ENCODE peak calls at places on chromosomes 7 and 10, in five cellular contexts. Y is glutamatergic neuron, N is Karpas-422, S is endothelial cell, V is RCC 7860. W is an unnamed sample.
A peak's percentile ranks its signal among the peaks of the same experiment; 100 is the strongest.

GRCh38 chr10:77405771-77406241 is 231.8 kb downstream of the KCNMA1 start:
- DNase-seq in Y (peak; percentile 70), N (no peak), S (peak; percentile 34), V (peak; percentile 77), W (peak; percentile 57)

GRCh38 chr10:69474688-69475432 is 23.6 kb downstream of the TSPAN15 start:
- DNase-seq in Y (no peak), N (no peak), S (no peak), V (peak; percentile 86), W (no peak)

GRCh38 chr7:116854132-116854531 is 8.3 kb upstream of the CAPZA2 start:
- DNase-seq in Y (no peak), N (no peak), S (no peak), V (no peak), W (no peak)

GRCh38 chr10:29858352-29859267 is 200.8 kb downstream of the JCAD start:
- DNase-seq in Y (no peak), N (no peak), S (peak; percentile 76), V (peak; percentile 76), W (peak; percentile 81)

GRCh38 chr7:131011976-131012375 is 278.0 kb upstream of the KLF14 start:
- DNase-seq in Y (no peak), N (no peak), S (no peak), V (peak; percentile 86), W (no peak)

GRCh38 chr10:125129076-125129458 is 31.3 kb downstream of the CTBP2 start:
- DNase-seq in Y (no peak), N (no peak), S (no peak), V (no peak), W (no peak)

GRCh38 chr7:106287786-106288185 is 3.0 kb upstream of the NAMPT start:
- DNase-seq in Y (no peak), N (no peak), S (no peak), V (no peak), W (no peak)

GRCh38 chr10:64682043-64682442 is 1160.8 kb downstream of the REEP3 start:
- DNase-seq in Y (no peak), N (no peak), S (no peak), V (peak; percentile 46), W (peak; percentile 31)

GRCh38 chr7:21367081-21367480 is 60.8 kb upstream of the SP4 start:
- DNase-seq in Y (no peak), N (no peak), S (no peak), V (no peak), W (no peak)

GRCh38 chr10:119896937-119897336 is 4.4 kb downstream of the SEC23IP start:
- DNase-seq in Y (no peak), N (no peak), S (no peak), V (no peak), W (no peak)

GRCh38 chr10:122307669-122308486 is 36.8 kb downstream of the BTBD16 start:
- DNase-seq in Y (no peak), N (peak; percentile 59), S (no peak), V (peak; percentile 99), W (peak; percentile 91)

GRCh38 chr10:17644485-17644964 is 574 bp downstream of the STAM start:
- DNase-seq in Y (peak; percentile 59), N (peak; percentile 63), S (no peak), V (no peak), W (no peak)

GRCh38 chr7:21086688-21087087 is 300.0 kb upstream of the SP8 start:
- DNase-seq in Y (no peak), N (no peak), S (no peak), V (peak; percentile 30), W (peak; percentile 53)

GRCh38 chr7:150379590-150380379 is 655 bp downstream of the ZNF775 start:
- DNase-seq in Y (peak; percentile 58), N (peak; percentile 62), S (peak; percentile 39), V (no peak), W (no peak)

GRCh38 chr10:5305374-5305773 is 59.4 kb upstream of the UCN3 start:
- DNase-seq in Y (no peak), N (no peak), S (no peak), V (no peak), W (no peak)

GRCh38 chr10:46558411-46559185 is 2.1 kb upstream of the GPRIN2 start:
- DNase-seq in Y (no peak), N (no peak), S (peak; percentile 3), V (no peak), W (no peak)

GRCh38 chr7:27950123-27950522 is 210.2 kb downstream of the TAX1BP1 start:
- DNase-seq in Y (no peak), N (no peak), S (no peak), V (no peak), W (no peak)

GRCh38 chr10:20935926-20936325 is 38.8 kb upstream of the NEBL start:
- DNase-seq in Y (no peak), N (no peak), S (no peak), V (no peak), W (no peak)

GRCh38 chr7:98982686-98983085 is 104.4 kb downstream of the TRRAP start:
- DNase-seq in Y (no peak), N (no peak), S (no peak), V (no peak), W (no peak)

GRCh38 chr7:135690566-135690965 is 28.3 kb downstream of the STMP1 start:
- DNase-seq in Y (no peak), N (no peak), S (no peak), V (no peak), W (no peak)

GRCh38 chr10:69481280-69481679 is 30.0 kb downstream of the TSPAN15 start:
- DNase-seq in Y (no peak), N (peak; percentile 81), S (no peak), V (peak; percentile 65), W (no peak)

GRCh38 chr10:98414932-98415709 is at the start of gene PYROXD2:
- DNase-seq in Y (peak; percentile 78), N (no peak), S (peak; percentile 72), V (peak; percentile 89), W (peak; percentile 74)

GRCh38 chr10:124152139-124152780 is 58.9 kb upstream of the CHST15 start:
- DNase-seq in Y (no peak), N (no peak), S (no peak), V (peak; percentile 89), W (peak; percentile 58)

W was measured in kidney epithelial cell.